ENCODE peak calls at places on chromosomes 7 and 10, in ten cellular contexts. H is MCF 10A, K is AG04450, O is HCT116, T is pancreas, N is epithelial cell of proximal tubule, P is transverse colon, F is glutamatergic neuron, D is cardiac fibroblast, L is heart right ventricle. A is an unnamed sample.

GRCh38 chr7:133295484-133295883 is 42.6 kb downstream of the EXOC4 start:
- DNase-seq in H (no peak), K (no peak), O (no peak), T (no peak), N (no peak), P (no peak), F (no peak), D (no peak), L (no peak), A (no peak)

GRCh38 chr10:34405611-34406462 is 409.3 kb downstream of the PARD3 start:
- DNase-seq in H (peak), K (no peak), O (no peak), T (no peak), N (no peak), P (no peak), F (no peak), D (peak), L (no peak), A (no peak)

GRCh38 chr7:55964802-55965470 is 551 bp downstream of the NIPSNAP2 start:
- DNase-seq in H (peak), K (no peak), O (peak), T (peak), N (no peak), P (peak), F (peak), D (peak), L (peak), A (peak)

GRCh38 chr10:119673271-119673670 is 22.1 kb downstream of the BAG3 start:
- DNase-seq in H (no peak), K (no peak), O (no peak), T (no peak), N (no peak), P (no peak), F (no peak), D (no peak), L (no peak), A (no peak)

GRCh38 chr7:83036130-83036529 is 126.6 kb downstream of the PCLO start:
- DNase-seq in H (no peak), K (no peak), O (no peak), T (no peak), N (no peak), P (no peak), F (no peak), D (no peak), L (no peak), A (no peak)

GRCh38 chr10:107803541-107803940 is 639.0 kb upstream of the SORCS1 start:
- DNase-seq in H (no peak), K (no peak), O (no peak), T (no peak), N (no peak), P (no peak), F (no peak), D (no peak), L (no peak), A (no peak)

GRCh38 chr10:132482090-132482489 is 55.5 kb upstream of the INPP5A start:
- DNase-seq in H (peak), K (peak), O (no peak), T (no peak), N (no peak), P (no peak), F (no peak), D (peak), L (no peak), A (no peak)

GRCh38 chr10:49353895-49354566 is 41.9 kb downstream of the DRGX start:
- DNase-seq in H (no peak), K (no peak), O (no peak), T (no peak), N (no peak), P (no peak), F (no peak), D (no peak), L (no peak), A (no peak)

GRCh38 chr10:102802920-102803534 is 34.2 kb downstream of the CYP17A1 start:
- DNase-seq in H (peak), K (peak), O (no peak), T (no peak), N (peak), P (peak), F (no peak), D (peak), L (no peak), A (no peak)

GRCh38 chr10:8778713-8779112 is 724.2 kb downstream of the GATA3 start:
- DNase-seq in H (no peak), K (no peak), O (no peak), T (no peak), N (no peak), P (no peak), F (no peak), D (no peak), L (no peak), A (no peak)

GRCh38 chr10:12622691-12623090 is 273.3 kb downstream of the CAMK1D start:
- DNase-seq in H (no peak), K (no peak), O (no peak), T (no peak), N (no peak), P (no peak), F (no peak), D (no peak), L (no peak), A (no peak)

GRCh38 chr10:86755740-86756510 is 494 bp upstream of the BMPR1A start:
- DNase-seq in H (peak), K (peak), O (peak), T (peak), N (no peak), P (peak), F (peak), D (peak), L (peak), A (peak)

GRCh38 chr10:29896053-29896452 is 163.3 kb downstream of the JCAD start:
- DNase-seq in H (peak), K (peak), O (no peak), T (no peak), N (no peak), P (no peak), F (no peak), D (peak), L (no peak), A (no peak)

GRCh38 chr10:60606343-60607080 is 171.8 kb upstream of the CDK1 start:
- DNase-seq in H (peak), K (no peak), O (no peak), T (no peak), N (no peak), P (no peak), F (no peak), D (peak), L (no peak), A (no peak)

GRCh38 chr7:69367785-69368184 is 230.5 kb upstream of the AUTS2 start:
- DNase-seq in H (no peak), K (no peak), O (no peak), T (no peak), N (no peak), P (no peak), F (no peak), D (no peak), L (no peak), A (no peak)

GRCh38 chr7:95545666-95546065 is 50.6 kb downstream of the PDK4 start:
- DNase-seq in H (peak), K (no peak), O (no peak), T (no peak), N (no peak), P (no peak), F (no peak), D (no peak), L (no peak), A (no peak)

GRCh38 chr7:77684030-77684429 is 12.2 kb upstream of the RSBN1L start:
- DNase-seq in H (peak), K (no peak), O (no peak), T (no peak), N (no peak), P (no peak), F (peak), D (peak), L (no peak), A (no peak)

GRCh38 chr7:30928254-30928872 is 16.7 kb downstream of the AQP1 start:
- DNase-seq in H (no peak), K (no peak), O (no peak), T (no peak), N (no peak), P (no peak), F (no peak), D (no peak), L (no peak), A (no peak)

DNA sequence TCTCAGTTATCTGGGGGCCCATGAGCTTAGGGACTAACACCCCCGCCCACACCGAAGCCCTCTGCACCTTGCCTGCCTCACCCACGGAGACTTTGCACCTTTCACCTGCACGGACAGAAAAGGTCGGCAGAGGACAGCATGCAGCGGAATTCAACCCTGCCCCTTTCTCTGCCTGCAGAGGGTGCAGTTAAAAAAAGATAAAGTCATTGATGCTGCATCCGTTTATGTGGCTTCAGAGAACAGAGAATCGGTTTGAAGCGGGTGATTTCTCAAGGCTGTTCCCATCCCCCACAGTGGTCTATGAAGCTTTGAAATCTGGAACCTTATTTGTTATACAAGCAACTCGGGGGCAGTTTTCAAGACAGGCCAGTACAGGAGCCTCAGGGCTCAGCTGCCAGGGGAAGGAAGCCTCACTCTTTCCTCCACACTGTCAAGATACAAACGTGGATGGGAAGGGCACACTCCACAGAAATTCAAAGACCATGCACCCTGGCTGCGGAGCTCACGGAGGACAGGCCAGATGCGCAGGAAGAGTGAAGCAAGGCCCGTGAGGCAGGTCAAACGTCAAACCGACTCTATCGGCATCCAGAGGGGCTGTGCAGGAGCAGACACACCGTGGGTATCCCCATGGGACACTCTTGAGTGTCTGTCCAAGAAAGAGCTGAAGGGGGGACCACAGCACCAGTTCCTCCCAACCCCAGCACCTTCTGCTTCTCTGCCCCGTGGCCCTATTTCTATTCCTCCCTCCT is 66.3 kb downstream of the INSIG1 start:
- DNase-seq in H (no peak), K (no peak), O (no peak), T (no peak), N (no peak), P (no peak), F (peak), D (no peak), L (no peak), A (no peak)
- TF ChIP-seq CTCF in H (no peak), K (no peak), O (no peak), T (no peak), N (no peak), P (no peak), F (no peak), D (no peak), L (no peak), A (no peak)

GRCh38 chr10:114540191-114540590 is 117.9 kb downstream of the ABLIM1 start:
- DNase-seq in H (no peak), K (no peak), O (no peak), T (no peak), N (no peak), P (no peak), F (no peak), D (no peak), L (no peak), A (no peak)
- TF ChIP-seq CTCF in H (no peak), K (no peak), O (no peak), T (no peak), N (no peak), P (no peak), F (no peak), D (no peak), L (no peak), A (no peak)

GRCh38 chr7:112421666-112422486 is 28.4 kb upstream of the IFRD1 start:
- DNase-seq in H (peak), K (no peak), O (no peak), T (no peak), N (no peak), P (no peak), F (no peak), D (peak), L (no peak), A (no peak)
- TF ChIP-seq CTCF in H (no peak), K (no peak), O (no peak), T (no peak), N (no peak), P (no peak), F (no peak), D (no peak), L (no peak), A (no peak)

DNA sequence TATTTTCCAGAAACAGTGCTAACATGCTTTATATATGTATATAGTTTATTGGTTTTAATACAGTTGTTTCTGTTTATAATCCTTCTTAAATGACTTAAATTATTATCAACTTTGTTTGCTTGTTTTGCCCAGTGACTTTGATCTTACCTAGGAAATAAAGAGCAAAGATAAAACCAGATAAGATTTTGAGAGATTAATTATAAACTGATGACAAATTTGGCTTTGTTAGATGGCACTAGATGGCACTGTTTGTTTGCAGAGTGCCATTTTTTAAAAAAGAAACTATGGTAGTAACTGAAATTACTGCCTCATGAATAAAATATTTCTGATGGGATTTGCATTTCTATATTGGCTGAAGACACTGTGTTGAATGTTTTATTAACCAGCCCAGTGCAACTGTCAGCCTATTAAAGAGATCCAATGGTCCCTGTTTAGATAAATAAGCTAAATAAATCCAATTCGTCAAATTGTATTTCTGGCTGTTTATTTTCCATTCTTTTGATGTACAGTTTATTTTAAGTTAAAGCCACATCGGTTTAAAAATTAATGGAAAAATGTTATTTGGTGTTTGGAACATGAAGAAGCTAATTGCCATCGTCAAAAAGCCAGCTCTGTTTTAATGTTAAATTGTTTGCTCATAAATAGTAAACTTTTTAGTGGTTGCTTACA is 28.7 kb downstream of the VTI1A start:
- DNase-seq in H (peak), K (no peak), O (no peak), T (no peak), N (no peak), P (no peak), F (no peak), D (peak), L (no peak), A (no peak)
- TF ChIP-seq CTCF in H (peak), K (peak), O (peak), T (no peak), N (peak), P (peak), F (no peak), D (peak), L (no peak), A (no peak)

GRCh38 chr10:23535381-23535780 is 96.5 kb downstream of the OTUD1 start:
- DNase-seq in H (no peak), K (no peak), O (no peak), T (no peak), N (no peak), P (no peak), F (no peak), D (no peak), L (no peak), A (no peak)
- TF ChIP-seq CTCF in H (peak), K (no peak), O (peak), T (no peak), N (peak), P (no peak), F (no peak), D (no peak), L (no peak), A (no peak)

GRCh38 chr7:102432476-102433318 is 678 bp upstream of the ORAI2 start:
- DNase-seq in H (no peak), K (no peak), O (no peak), T (peak), N (no peak), P (peak), F (no peak), D (no peak), L (no peak), A (no peak)

GRCh38 chr7:102436123-102436522 is 2.7 kb downstream of the ORAI2 start:
- DNase-seq in H (no peak), K (no peak), O (no peak), T (no peak), N (no peak), P (no peak), F (no peak), D (no peak), L (no peak), A (no peak)

GRCh38 chr7:102431617-102432298 is 1.6 kb upstream of the ORAI2 start:
- DNase-seq in H (no peak), K (no peak), O (no peak), T (no peak), N (no peak), P (peak), F (peak), D (no peak), L (no peak), A (no peak)

GRCh38 chr7:102434039-102434481 is 685 bp downstream of the ORAI2 start:
- DNase-seq in H (no peak), K (no peak), O (no peak), T (peak), N (no peak), P (no peak), F (no peak), D (peak), L (no peak), A (no peak)

GRCh38 chr7:102433319-102434038 is at the start of gene ORAI2:
- DNase-seq in H (peak), K (no peak), O (no peak), T (peak), N (no peak), P (peak), F (peak), D (peak), L (peak), A (peak)
- TF ChIP-seq CTCF in H (no peak), K (no peak), O (no peak), T (no peak), N (no peak), P (no peak), F (no peak), D (no peak), L (no peak), A (no peak)

GRCh38 chr7:143900230-143900766 is 1.7 kb downstream of the TCAF1 start:
- DNase-seq in H (peak), K (no peak), O (no peak), T (no peak), N (no peak), P (no peak), F (no peak), D (peak), L (no peak), A (no peak)

GRCh38 chr7:143906176-143906575 is 4.2 kb upstream of the TCAF1 start:
- DNase-seq in H (no peak), K (no peak), O (no peak), T (peak), N (no peak), P (no peak), F (no peak), D (no peak), L (no peak), A (no peak)

GRCh38 chr7:143898810-143899209 is 3.2 kb downstream of the TCAF1 start:
- DNase-seq in H (no peak), K (no peak), O (no peak), T (no peak), N (no peak), P (no peak), F (no peak), D (no peak), L (no peak), A (no peak)

GRCh38 chr7:143901360-143901709 is 641 bp downstream of the TCAF1 start:
- DNase-seq in H (peak), K (no peak), O (no peak), T (peak), N (no peak), P (peak), F (peak), D (peak), L (peak), A (no peak)

GRCh38 chr7:143901710-143902587 is at the start of gene TCAF1:
- DNase-seq in H (peak), K (peak), O (peak), T (peak), N (peak), P (peak), F (peak), D (peak), L (peak), A (peak)
- TF ChIP-seq CTCF in H (peak), K (peak), O (peak), T (no peak), N (peak), P (peak), F (no peak), D (peak), L (peak), A (no peak)

DNA sequence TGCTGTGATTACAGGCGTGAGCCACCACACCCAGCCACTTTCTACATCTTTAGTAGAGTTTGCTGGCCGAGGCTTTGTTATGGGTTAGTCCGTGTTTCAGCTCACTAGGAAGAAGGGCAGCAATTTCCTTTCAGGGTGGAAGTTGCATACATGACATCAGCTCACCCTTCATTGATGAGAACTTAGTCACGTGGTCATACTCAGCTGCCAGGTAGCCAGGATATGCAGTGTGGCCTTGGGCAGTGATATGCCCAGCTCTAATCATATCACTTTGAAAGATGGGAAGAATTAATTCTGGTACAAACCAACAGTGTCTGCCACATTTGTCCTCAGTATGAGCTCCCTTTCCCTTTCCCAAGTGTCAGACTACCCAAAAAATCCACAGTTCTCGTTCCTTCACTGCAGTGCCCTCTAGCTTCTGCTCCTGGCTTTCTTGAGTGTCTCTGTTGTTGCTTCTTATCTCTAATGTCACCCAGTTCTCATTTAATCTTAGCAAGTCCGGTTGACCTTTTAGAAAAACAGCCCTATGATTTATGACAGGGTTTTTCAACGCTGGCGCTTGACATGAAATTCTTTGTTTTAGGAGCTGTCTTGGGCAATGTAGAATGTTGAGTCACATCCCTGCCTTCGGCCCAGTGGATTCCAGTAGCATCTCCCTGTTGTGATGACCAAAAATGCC is 108.7 kb upstream of the ITGB1 start:
- DNase-seq in H (peak), K (no peak), O (no peak), T (no peak), N (no peak), P (no peak), F (no peak), D (peak), L (no peak), A (no peak)
- TF ChIP-seq CTCF in H (no peak), K (peak), O (peak), T (no peak), N (peak), P (no peak), F (no peak), D (peak), L (no peak), A (no peak)

GRCh38 chr10:98337484-98337883 is 69.5 kb upstream of the LOXL4 start:
- DNase-seq in H (no peak), K (no peak), O (no peak), T (no peak), N (no peak), P (no peak), F (no peak), D (no peak), L (no peak), A (no peak)

GRCh38 chr10:98338896-98339295 is 70.9 kb upstream of the LOXL4 start:
- DNase-seq in H (no peak), K (no peak), O (no peak), T (no peak), N (no peak), P (no peak), F (no peak), D (peak), L (no peak), A (no peak)

GRCh38 chr10:98340261-98340675 is 72.3 kb upstream of the LOXL4 start:
- DNase-seq in H (no peak), K (no peak), O (no peak), T (no peak), N (no peak), P (no peak), F (no peak), D (peak), L (no peak), A (no peak)

GRCh38 chr10:98339790-98340189 is 71.8 kb upstream of the LOXL4 start:
- DNase-seq in H (no peak), K (no peak), O (no peak), T (no peak), N (no peak), P (peak), F (no peak), D (no peak), L (no peak), A (no peak)

DNA sequence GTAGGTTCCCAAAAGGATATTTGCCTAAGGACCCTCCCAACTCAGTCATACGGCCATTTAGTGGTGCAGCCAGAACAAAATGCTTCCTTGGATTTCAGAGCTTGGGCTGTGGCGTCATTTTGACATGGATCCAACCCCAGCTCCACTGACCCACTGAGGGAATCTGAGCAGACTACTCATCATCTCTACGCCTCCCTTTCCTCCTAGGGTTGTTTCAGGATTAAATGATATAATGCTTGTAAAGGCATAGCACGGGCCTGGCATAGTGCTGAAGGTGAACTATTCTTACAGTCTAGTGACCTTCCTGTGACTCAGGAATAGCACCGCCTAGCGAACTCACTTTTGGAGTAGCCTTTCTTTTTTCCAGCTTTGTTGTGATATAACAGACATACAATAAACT is 70.3 kb upstream of the LOXL4 start:
- DNase-seq in H (no peak), K (no peak), O (no peak), T (no peak), N (no peak), P (no peak), F (no peak), D (peak), L (no peak), A (no peak)
- TF ChIP-seq CTCF in H (no peak), K (no peak), O (no peak), T (no peak), N (no peak), P (no peak), F (no peak), D (no peak), L (no peak), A (no peak)

A was measured in mesothelial cell of epicardium.